ENCODE peak calls at places on chromosomes 16 and 17, in eight cellular contexts. T is C1 segment of cervical spinal cord; X is H9; D is HS-5; B is aorta; N is cardiac septum; L is activated naive CD4-positive, alpha-beta T cell; R is A549. Q is an unnamed sample.

GRCh38 chr16:10578474-10579316 is 1.7 kb downstream of the EMP2 start:
- DNase-seq in D (no peak), L (no peak), B (peak; percentile 58), T (no peak), R (no peak), N (no peak), X (no peak), Q (no peak)

GRCh38 chr16:47144559-47144877 is 773 bp upstream of the NETO2 start:
- DNase-seq in L (no peak), N (no peak), B (no peak), R (no peak), X (no peak), T (no peak), D (no peak), Q (no peak)

GRCh38 chr17:81189670-81190530 is 23.9 kb upstream of the AATK start:
- DNase-seq in L (no peak), B (no peak), X (peak; percentile 58), D (no peak), R (peak; percentile 46), T (no peak), N (no peak), Q (no peak)

GRCh38 chr17:55607736-55608341 is 96.6 kb upstream of the SMIM36 start:
- DNase-seq in T (no peak), L (no peak), X (no peak), N (no peak), R (peak; percentile 81), B (no peak), D (no peak), Q (no peak)

GRCh38 chr17:74566132-74566753 is 1.1 kb downstream of the CD300H start:
- DNase-seq in N (no peak), R (peak; percentile 66), D (no peak), T (no peak), X (peak; percentile 88), B (no peak), L (no peak), Q (no peak)

GRCh38 chr17:43381204-43381603 is 17.6 kb upstream of the ARL4D start:
- DNase-seq in D (no peak), N (no peak), T (no peak), B (no peak), X (no peak), L (no peak), R (no peak), Q (no peak)

GRCh38 chr16:85207357-85207921 is 95.2 kb upstream of the CIBAR2 start:
- DNase-seq in N (no peak), X (no peak), T (no peak), D (no peak), B (no peak), R (no peak), L (no peak), Q (no peak)

GRCh38 chr16:67860589-67861398 is 12.1 kb upstream of the EDC4 start:
- DNase-seq in B (no peak), L (no peak), X (no peak), N (no peak), R (peak; percentile 44), D (no peak), T (no peak), Q (no peak)

GRCh38 chr17:77516902-77517301 is 376.1 kb downstream of the SEC14L1 start:
- DNase-seq in X (peak; percentile 25), B (no peak), L (no peak), D (peak; percentile 20), R (peak; percentile 35), N (peak; percentile 33), T (no peak), Q (no peak)

GRCh38 chr16:27113341-27113841 is 46.7 kb downstream of the C16orf82 start:
- DNase-seq in X (no peak), T (no peak), N (no peak), D (no peak), R (no peak), B (no peak), L (no peak), Q (no peak)

GRCh38 chr16:10097273-10097672 is 85.0 kb downstream of the GRIN2A start:
- DNase-seq in R (no peak), L (no peak), B (no peak), D (no peak), T (no peak), X (no peak), N (no peak), Q (no peak)

GRCh38 chr17:40104570-40105471 is 4.4 kb upstream of the NR1D1 start:
- DNase-seq in X (no peak), D (no peak), N (no peak), L (no peak), B (no peak), T (no peak), R (no peak), Q (no peak)